ENCODE peak calls at places on chromosomes 16 and 17, in four cellular contexts. P is H1, U is GM12878, K is HepG2. F is an unnamed sample.

GRCh38 chr16:11586375-11586855 is 304 bp downstream of the LITAF start:
- DNase-seq in K (no peak), P (no peak), U (no peak), F (no peak)

GRCh38 chr17:17146791-17147406 is 59.2 kb downstream of the PLD6 start:
- DNase-seq in K (peak; percentile 41), U (no peak), P (peak; percentile 63), F (no peak)

GRCh38 chr17:19502517-19502916 is 31.1 kb upstream of the SLC47A1 start:
- DNase-seq in K (no peak), P (no peak), U (no peak), F (no peak)

GRCh38 chr17:66506641-66507040 is 204.2 kb downstream of the PRKCA start:
- DNase-seq in K (no peak), U (no peak), P (no peak), F (no peak)

GRCh38 chr17:46044286-46044928 is 45.4 kb downstream of the STH start:
- DNase-seq in U (no peak), K (peak; percentile 83), P (no peak), F (peak; percentile 57)

GRCh38 chr17:2980904-2981246 is 82.5 kb downstream of the OR1D5 start:
- DNase-seq in P (no peak), K (no peak), U (no peak), F (no peak)

GRCh38 chr16:81185416-81185815 is 53.1 kb upstream of the BCO1 start:
- DNase-seq in P (no peak), U (no peak), K (no peak), F (no peak)

GRCh38 chr16:25413133-25413532 is 155.5 kb upstream of the ZKSCAN2 start:
- DNase-seq in K (no peak), P (no peak), U (no peak), F (no peak)

GRCh38 chr17:77635176-77635575 is 323.3 kb upstream of the TNRC6C start:
- DNase-seq in P (no peak), K (no peak), U (no peak), F (no peak)

GRCh38 chr16:16029431-16030011 is 80.1 kb downstream of the ABCC1 start:
- DNase-seq in P (no peak), K (no peak), U (no peak), F (no peak)

GRCh38 chr16:13421726-13422125 is 498.2 kb upstream of the ERCC4 start:
- DNase-seq in U (no peak), K (no peak), P (no peak), F (no peak)

GRCh38 chr17:43784628-43785101 is 4.4 kb downstream of the CFAP97D1 start:
- DNase-seq in P (no peak), K (peak; percentile 68), U (no peak), F (no peak)

GRCh38 chr16:78240459-78241222 is 141.2 kb downstream of the WWOX start:
- DNase-seq in K (peak; percentile 93), U (no peak), P (peak; percentile 42), F (no peak)

GRCh38 chr17:65542595-65542994 is 18.9 kb downstream of the AXIN2 start:
- DNase-seq in K (no peak), U (no peak), P (no peak), F (no peak)

GRCh38 chr16:12551946-12552345 is 251.7 kb downstream of the CPPED1 start:
- DNase-seq in P (no peak), U (no peak), K (no peak), F (no peak)

GRCh38 chr17:8857919-8858318 is 9.6 kb downstream of the PIK3R6 start:
- DNase-seq in P (no peak), U (peak; percentile 95), K (no peak), F (peak; percentile 2)

GRCh38 chr17:34781571-34782108 is 179.6 kb downstream of the CCT6B start:
- DNase-seq in U (no peak), P (no peak), K (no peak), F (no peak)

GRCh38 chr16:54268766-54269165 is 17.8 kb downstream of the IRX3 start:
- DNase-seq in U (no peak), K (no peak), P (no peak), F (no peak)

DNA sequence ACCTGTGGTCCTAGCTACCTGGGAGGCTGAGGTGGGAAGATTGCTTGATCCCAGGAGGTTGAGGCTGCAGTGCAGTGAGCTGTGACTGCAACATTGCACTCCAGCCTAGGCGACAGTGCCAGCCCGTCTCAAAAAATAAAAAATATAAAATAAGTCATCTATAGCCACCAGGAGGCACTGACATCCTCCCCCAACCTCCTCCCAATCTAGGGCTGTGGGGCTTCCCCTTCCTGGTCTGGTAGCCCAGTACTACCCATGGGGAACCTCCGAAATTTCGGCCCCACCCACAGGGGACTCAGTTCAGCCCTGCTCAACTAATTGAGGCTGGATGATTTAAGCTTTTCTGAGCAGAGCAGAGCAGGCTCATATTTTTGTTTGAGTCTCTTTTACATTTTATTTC is 3.2 kb downstream of the ZSCAN10 start:
- DNase-seq in P (no peak), U (no peak), K (no peak), F (no peak)
- TF ChIP-seq SUZ12 in P (no peak), U (no peak), K (no peak), F (no peak)

GRCh38 chr17:83069931-83070374 is 9.5 kb upstream of the METRNL start:
- DNase-seq in K (no peak), U (no peak), P (no peak), F (no peak)

GRCh38 chr17:83070800-83071341 is 8.5 kb upstream of the METRNL start:
- DNase-seq in U (no peak), K (no peak), P (no peak), F (no peak)

GRCh38 chr17:83072600-83073358 is 6.6 kb upstream of the METRNL start:
- DNase-seq in P (no peak), U (no peak), K (no peak), F (no peak)

GRCh38 chr17:83071966-83072562 is 7.3 kb upstream of the METRNL start:
- DNase-seq in U (no peak), P (no peak), K (no peak), F (no peak)

GRCh38 chr17:83071365-83071764 is 8.0 kb upstream of the METRNL start:
- DNase-seq in P (no peak), K (no peak), U (no peak), F (no peak)
- TF ChIP-seq YY1 in P (no peak), K (no peak), U (no peak), F (no peak)

GRCh38 chr16:339680-340079 is 12.8 kb downstream of the AXIN1 start:
- DNase-seq in U (no peak), K (no peak), P (no peak), F (no peak)

GRCh38 chr16:346587-346986 is 5.9 kb downstream of the AXIN1 start:
- DNase-seq in U (no peak), P (peak; percentile 40), K (no peak), F (no peak)

GRCh38 chr16:345686-346231 is 6.8 kb downstream of the AXIN1 start:
- DNase-seq in K (no peak), U (no peak), P (no peak), F (no peak)

GRCh38 chr16:340370-341091 is 12.0 kb downstream of the AXIN1 start:
- DNase-seq in P (no peak), U (no peak), K (peak; percentile 66), F (no peak)

GRCh38 chr16:342455-343213 is 9.9 kb downstream of the AXIN1 start:
- DNase-seq in P (no peak), K (peak; percentile 74), U (no peak), F (no peak)
- TF ChIP-seq SUZ12 in P (no peak), K (no peak), U (no peak), F (no peak)

GRCh38 chr17:4934173-4934979 is 2.3 kb downstream of the GP1BA start:
- DNase-seq in U (no peak), K (peak; percentile 46), P (no peak), F (no peak)
- TF ChIP-seq YY1 in U (peak; percentile 20), K (peak; percentile 54), P (peak; percentile 54), F (no peak)

GRCh38 chr17:6498798-6499540 is 54.7 kb downstream of the PIMREG start:
- DNase-seq in P (no peak), K (no peak), U (no peak), F (no peak)
- TF ChIP-seq SUZ12 in P (no peak), K (no peak), U (no peak), F (no peak)

DNA sequence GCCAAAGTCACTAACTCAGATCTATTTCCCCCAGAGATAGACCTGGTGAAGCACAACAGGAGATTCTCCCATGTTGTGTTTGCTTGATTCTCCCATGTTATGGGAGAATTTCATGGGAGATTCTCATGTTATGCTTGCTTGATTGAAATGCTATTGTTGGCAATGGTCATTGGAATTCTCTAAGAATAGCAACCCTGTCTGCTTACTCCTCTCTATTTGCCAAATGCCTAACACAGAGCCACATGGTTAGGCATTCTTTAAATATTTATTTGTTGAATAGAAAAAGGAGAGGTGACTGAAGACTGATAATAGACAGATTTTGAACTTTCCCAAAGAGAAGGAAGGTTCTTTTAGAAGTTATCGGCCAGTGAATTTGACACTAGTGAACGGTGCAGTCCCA is 111.5 kb upstream of the MPHOSPH6 start:
- DNase-seq in P (no peak), K (no peak), U (no peak), F (no peak)
- TF ChIP-seq YY1 in P (no peak), K (no peak), U (no peak), F (no peak)

DNA sequence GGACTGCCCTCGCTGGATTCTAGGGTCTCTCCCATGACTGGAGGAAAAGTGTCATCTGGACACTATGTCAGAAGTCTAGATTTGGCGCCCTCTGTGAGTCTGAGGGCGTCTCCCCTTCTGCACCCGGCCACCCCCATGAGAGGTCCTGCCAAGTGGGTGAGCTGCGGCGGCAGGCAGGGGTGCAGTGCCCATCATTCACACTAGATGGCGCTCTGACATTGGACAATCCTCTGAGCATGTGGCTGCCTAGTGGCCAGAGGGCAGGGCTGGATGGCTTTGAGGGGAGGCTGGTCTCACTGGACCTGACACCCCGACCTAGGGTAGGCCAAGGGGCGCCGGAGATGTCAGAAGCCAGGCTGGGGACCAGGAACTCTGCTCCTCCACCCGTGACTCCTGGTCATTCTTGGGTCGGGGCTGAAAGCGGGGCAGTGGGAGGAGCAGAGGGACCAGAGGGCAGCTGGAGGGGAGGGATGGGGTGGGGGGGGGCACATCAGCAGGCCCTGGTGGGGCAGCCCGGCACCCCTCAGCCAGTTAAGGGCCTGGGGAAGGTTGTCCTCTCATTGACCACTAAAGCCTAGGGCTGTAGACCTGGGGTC is 28.0 kb downstream of the MRM1 start:
- DNase-seq in U (peak; percentile 12), P (peak; percentile 99), K (peak; percentile 55), F (peak; percentile 46)
- TF ChIP-seq SUZ12 in U (no peak), P (no peak), K (no peak), F (no peak)

GRCh38 chr17:14308965-14309879 is 8.3 kb downstream of the HS3ST3B1 start:
- DNase-seq in K (peak; percentile 94), P (peak; percentile 99), U (no peak), F (no peak)

GRCh38 chr17:14306602-14307001 is 5.7 kb downstream of the HS3ST3B1 start:
- DNase-seq in U (no peak), K (no peak), P (no peak), F (no peak)

GRCh38 chr17:14308636-14308964 is 7.7 kb downstream of the HS3ST3B1 start:
- DNase-seq in U (no peak), P (no peak), K (no peak), F (no peak)

GRCh38 chr17:14305785-14306496 is 5.1 kb downstream of the HS3ST3B1 start:
- DNase-seq in P (no peak), U (no peak), K (no peak), F (no peak)

DNA sequence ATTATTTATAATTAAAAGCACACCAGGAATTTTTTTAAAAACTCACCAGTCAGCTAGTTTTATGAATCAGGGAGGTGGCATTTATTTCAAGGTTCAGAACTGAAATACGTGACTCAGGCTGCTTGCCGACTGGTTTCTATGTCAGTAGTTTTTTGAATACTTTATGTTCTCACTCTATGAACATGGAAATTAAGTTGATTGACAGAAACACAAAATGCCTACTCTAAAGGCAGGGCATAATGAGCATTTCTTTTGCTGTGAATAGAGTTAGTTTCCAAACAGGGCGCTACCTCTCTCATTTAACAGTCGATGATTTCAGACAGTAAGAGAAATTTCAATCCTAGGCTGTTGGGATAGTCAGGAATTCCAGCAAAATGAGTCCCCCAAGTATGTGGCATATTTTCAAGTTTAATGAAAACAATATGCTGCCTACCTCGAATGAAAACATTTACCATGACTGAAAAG is 6.7 kb downstream of the HS3ST3B1 start:
- DNase-seq in P (no peak), K (peak; percentile 42), U (no peak), F (no peak)
- TF ChIP-seq YY1 in P (no peak), K (no peak), U (no peak), F (no peak)